ENCODE peak calls at places on chromosomes 7 and 10, in ten cellular contexts. R is upper lobe of left lung, J is astrocyte, H is colonic mucosa, F is GM12878, D is Panc1, T is neuronal stem cell, P is dorsolateral prefrontal cortex, U is cardiac muscle cell, S is GM23338. L is an unnamed sample.
A peak's percentile ranks its signal among the peaks of the same experiment; 100 is the strongest.

GRCh38 chr10:63628526-63629362 is 107.5 kb downstream of the REEP3 start:
- DNase-seq in R (peak; percentile 74), J (peak; percentile 29), H (peak; percentile 72), F (peak; percentile 72), D (peak; percentile 18), T (peak; percentile 55), P (peak; percentile 39), U (peak; percentile 65), S (peak; percentile 64), L (peak; percentile 69)

GRCh38 chr10:67665491-67665890 is 30.5 kb downstream of the CTNNA3 start:
- DNase-seq in R (no peak), J (no peak), H (no peak), F (no peak), D (peak; percentile 66), T (no peak), P (peak; percentile 67), U (peak; percentile 2), S (peak; percentile 19), L (peak; percentile 19)

GRCh38 chr7:51471199-51472016 is 154.8 kb upstream of the COBL start:
- DNase-seq in R (no peak), J (no peak), H (no peak), F (no peak), D (no peak), T (peak; percentile 35), P (peak; percentile 72), U (no peak), S (peak; percentile 75), L (no peak)

GRCh38 chr10:78626471-78626870 is 442.3 kb upstream of the ZMIZ1 start:
- DNase-seq in R (no peak), J (no peak), H (no peak), F (no peak), D (no peak), T (peak; percentile 30), P (no peak), U (no peak), S (peak; percentile 11), L (no peak)

GRCh38 chr7:123622660-123623386 is 21.2 kb downstream of the ASB15 start:
- DNase-seq in R (no peak), J (no peak), H (peak; percentile 19), F (no peak), D (no peak), T (no peak), P (no peak), U (no peak), S (no peak), L (no peak)

GRCh38 chr7:289209-289755 is 688 bp upstream of the FOXL3 start:
- DNase-seq in R (peak; percentile 15), J (no peak), H (no peak), F (no peak), D (no peak), T (no peak), P (peak; percentile 15), U (no peak), S (peak; percentile 59), L (no peak)

GRCh38 chr10:24889636-24890035 is 62.8 kb downstream of the PRTFDC1 start:
- DNase-seq in R (no peak), J (peak; percentile 43), H (no peak), F (no peak), D (no peak), T (no peak), P (no peak), U (peak; percentile 21), S (no peak), L (no peak)

GRCh38 chr7:95476904-95477594 is 8.7 kb upstream of the ASB4 start:
- DNase-seq in R (peak; percentile 67), J (peak; percentile 48), H (peak; percentile 74), F (peak; percentile 28), D (no peak), T (peak; percentile 58), P (peak; percentile 64), U (peak; percentile 85), S (peak; percentile 86), L (peak; percentile 19)

GRCh38 chr10:6701289-6701688 is 121.2 kb upstream of the PRKCQ start:
- DNase-seq in R (no peak), J (no peak), H (no peak), F (no peak), D (no peak), T (no peak), P (no peak), U (no peak), S (peak; percentile 53), L (no peak)

GRCh38 chr7:92461027-92462003 is 14.0 kb downstream of the GATAD1 start:
- DNase-seq in R (peak; percentile 24), J (peak; percentile 2), H (peak; percentile 28), F (no peak), D (peak; percentile 33), T (peak; percentile 18), P (peak; percentile 29), U (peak; percentile 69), S (peak; percentile 78), L (no peak)

GRCh38 chr7:99267530-99268360 is 4.9 kb upstream of the MYH16 start:
- DNase-seq in R (no peak), J (peak; percentile 90), H (no peak), F (no peak), D (peak; percentile 91), T (no peak), P (peak; percentile 79), U (peak; percentile 68), S (no peak), L (peak; percentile 38)

GRCh38 chr7:12565873-12566272 is 4.6 kb upstream of the SCIN start:
- DNase-seq in R (no peak), J (no peak), H (no peak), F (no peak), D (no peak), T (no peak), P (no peak), U (no peak), S (no peak), L (no peak)

GRCh38 chr10:11318812-11319598 is 292.4 kb downstream of the USP6NL start:
- DNase-seq in R (no peak), J (no peak), H (no peak), F (no peak), D (no peak), T (no peak), P (no peak), U (no peak), S (peak; percentile 45), L (no peak)
- H3K27ac ChIP-seq in R (no peak overlapping the region), J (no peak overlapping the region), H (no peak overlapping the region), F (no peak overlapping the region), D (no peak overlapping the region), T (no peak overlapping the region), P (no peak overlapping the region), U (no peak overlapping the region), S (no peak overlapping the region), L (no peak overlapping the region)

GRCh38 chr7:83427929-83428328 is 221.0 kb downstream of the SEMA3E start:
- DNase-seq in R (no peak), J (peak; percentile 41), H (no peak), F (no peak), D (peak; percentile 27), T (no peak), P (no peak), U (no peak), S (peak; percentile 54), L (no peak)
- H3K27ac ChIP-seq in R (no peak overlapping the region), J (no peak overlapping the region), H (no peak overlapping the region), F (no peak overlapping the region), D (no peak overlapping the region), T (no peak overlapping the region), P (no peak overlapping the region), U (no peak overlapping the region), S (peak overlapping the region; percentile 78), L (no peak overlapping the region)

GRCh38 chr10:49664006-49664841 is 15.2 kb upstream of the C10orf53 start:
- DNase-seq in R (no peak), J (no peak), H (no peak), F (no peak), D (no peak), T (no peak), P (no peak), U (no peak), S (no peak), L (no peak)
- H3K27ac ChIP-seq in R (no peak overlapping the region), J (no peak overlapping the region), H (no peak overlapping the region), F (no peak overlapping the region), D (no peak overlapping the region), T (no peak overlapping the region), P (no peak overlapping the region), U (no peak overlapping the region), S (no peak overlapping the region), L (no peak overlapping the region)

GRCh38 chr10:69883680-69884375 is 82.1 kb downstream of the COL13A1 start:
- DNase-seq in R (no peak), J (no peak), H (no peak), F (no peak), D (no peak), T (no peak), P (no peak), U (no peak), S (no peak), L (no peak)

GRCh38 chr10:69888882-69889584 is 87.3 kb downstream of the COL13A1 start:
- DNase-seq in R (no peak), J (no peak), H (no peak), F (no peak), D (no peak), T (no peak), P (no peak), U (no peak), S (no peak), L (no peak)

GRCh38 chr10:69884686-69885085 is 83.0 kb downstream of the COL13A1 start:
- DNase-seq in R (no peak), J (no peak), H (no peak), F (no peak), D (no peak), T (no peak), P (no peak), U (peak; percentile 32), S (no peak), L (no peak)

GRCh38 chr10:69883256-69883655 is 81.5 kb downstream of the COL13A1 start:
- DNase-seq in R (no peak), J (no peak), H (peak; percentile 58), F (no peak), D (no peak), T (no peak), P (no peak), U (no peak), S (peak; percentile 42), L (no peak)

DNA sequence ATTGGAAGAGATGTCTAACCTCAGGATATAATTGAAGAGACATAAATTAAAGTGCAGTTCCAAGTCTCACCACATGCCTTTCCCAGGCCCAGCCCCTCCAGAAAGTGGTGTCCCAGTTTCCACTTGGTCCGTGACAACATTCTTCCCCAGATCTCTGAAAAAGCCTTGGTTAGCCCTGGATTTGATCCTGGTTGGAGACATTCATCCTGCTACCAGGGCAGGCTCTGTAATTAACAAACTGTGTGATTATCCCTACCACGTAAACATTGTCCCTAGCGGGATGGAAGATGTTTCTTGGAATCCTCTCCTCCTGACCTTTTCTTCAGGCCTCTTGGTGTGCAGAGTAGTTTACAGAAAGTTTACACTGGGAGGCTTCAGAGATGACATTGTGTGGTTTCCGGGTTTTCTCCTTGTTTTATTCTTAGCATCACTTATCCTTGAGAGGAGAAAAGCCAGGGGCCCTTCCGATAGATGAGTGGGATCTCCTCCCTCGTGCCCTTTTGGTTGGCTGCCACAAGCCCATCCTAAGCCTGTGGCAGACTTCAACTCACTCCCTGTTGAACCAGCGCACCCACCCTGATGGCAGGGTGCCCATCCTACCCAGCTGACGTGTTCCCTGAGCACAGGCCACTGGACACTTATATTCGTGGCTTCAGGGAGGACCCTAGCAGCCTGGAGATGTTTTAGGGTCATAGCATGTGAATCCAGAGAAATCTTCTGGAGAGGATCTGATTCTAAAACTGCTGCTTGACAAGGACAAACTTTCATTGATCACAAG is 83.9 kb downstream of the COL13A1 start:
- DNase-seq in R (no peak), J (no peak), H (no peak), F (no peak), D (no peak), T (no peak), P (no peak), U (no peak), S (peak; percentile 58), L (no peak)
- H3K27ac ChIP-seq in R (no peak overlapping the region), J (no peak overlapping the region), H (no peak overlapping the region), F (no peak overlapping the region), D (no peak overlapping the region), T (no peak overlapping the region), P (peak overlapping the region; percentile 80), U (no peak overlapping the region), S (no peak overlapping the region), L (no peak overlapping the region)